ENCODE peak calls at places on chromosomes 6 and 20, in ten cellular contexts. B is colonic mucosa, Y is HepG2, L is A549, P is K562, U is fibroblast of mammary gland, G is fibroblast of the aortic adventitia, J is uterus, A is esophagus muscularis mucosa, V is AG04449. D is an unnamed sample.

GRCh38 chr20:62752671-62753501 is 43.4 kb upstream of the MRGBP start:
- DNase-seq in B (no peak), J (no peak), A (no peak), P (no peak), V (no peak), L (no peak), G (no peak), U (no peak), Y (peak), D (peak)

GRCh38 chr6:82959385-82959941 is 106.2 kb downstream of the UBE3D start:
- DNase-seq in U (peak), V (peak), P (no peak), L (no peak), Y (no peak), B (no peak), A (peak), J (no peak), G (peak), D (peak)

GRCh38 chr6:53639520-53639919 is 26.0 kb downstream of the KLHL31 start:
- DNase-seq in L (no peak), V (no peak), G (no peak), U (no peak), B (no peak), P (no peak), Y (no peak), J (no peak), A (no peak), D (peak)

GRCh38 chr6:34973547-34974248 is 84.6 kb downstream of the ANKS1A start:
- DNase-seq in G (peak), L (no peak), U (no peak), A (no peak), Y (peak), J (no peak), B (no peak), P (peak), V (no peak), D (no peak)

GRCh38 chr6:110355727-110356126 is 2.4 kb downstream of the METTL24 start:
- DNase-seq in G (no peak), B (no peak), A (no peak), Y (no peak), P (no peak), J (no peak), U (no peak), V (no peak), L (no peak), D (no peak)

GRCh38 chr6:14894105-14894504 is 351.8 kb upstream of the JARID2 start:
- DNase-seq in P (no peak), G (no peak), V (no peak), J (no peak), Y (no peak), U (no peak), L (no peak), B (no peak), A (no peak), D (no peak)

GRCh38 chr6:5012531-5012930 is 8.7 kb upstream of the RPP40 start:
- DNase-seq in Y (no peak), V (no peak), B (no peak), A (no peak), U (peak), J (no peak), P (no peak), G (peak), L (no peak), D (peak)

GRCh38 chr20:62830251-62830650 is 13.4 kb downstream of the COL9A3 start:
- DNase-seq in Y (no peak), P (no peak), A (no peak), V (no peak), U (no peak), B (no peak), J (no peak), G (no peak), L (no peak), D (no peak)

GRCh38 chr6:44410363-44410762 is 22.9 kb downstream of the CDC5L start:
- DNase-seq in Y (no peak), U (no peak), A (no peak), L (no peak), J (no peak), G (no peak), B (no peak), V (no peak), P (no peak), D (no peak)

GRCh38 chr6:28206527-28207243 is 18.4 kb upstream of the ZSCAN9 start:
- DNase-seq in A (no peak), J (no peak), P (no peak), Y (no peak), G (no peak), B (no peak), U (no peak), V (no peak), L (no peak), D (no peak)

GRCh38 chr6:42390228-42390934 is 61.3 kb downstream of the TRERF1 start:
- DNase-seq in B (no peak), A (no peak), Y (no peak), P (no peak), J (no peak), G (no peak), V (no peak), U (no peak), L (no peak), D (no peak)

GRCh38 chr6:16670617-16671051 is 90.6 kb downstream of the ATXN1 start:
- DNase-seq in Y (no peak), L (no peak), P (no peak), V (no peak), G (no peak), U (no peak), A (no peak), J (no peak), B (no peak), D (no peak)

GRCh38 chr20:5090191-5090590 is 29.6 kb downstream of the PCNA start:
- DNase-seq in J (no peak), U (no peak), Y (no peak), P (no peak), A (no peak), L (no peak), G (no peak), B (no peak), V (no peak), D (no peak)

GRCh38 chr6:118565317-118565960 is 17.3 kb downstream of the PLN start:
- DNase-seq in G (no peak), J (no peak), Y (peak), L (peak), P (peak), A (peak), V (no peak), U (no peak), B (no peak), D (no peak)

GRCh38 chr6:46821348-46821992 is 28.3 kb downstream of the MEP1A start:
- DNase-seq in L (no peak), B (no peak), G (no peak), Y (peak), J (no peak), P (no peak), U (no peak), A (no peak), V (no peak), D (no peak)

GRCh38 chr6:68726307-68726706 is 91.2 kb downstream of the ADGRB3 start:
- DNase-seq in L (no peak), P (no peak), U (no peak), G (no peak), J (no peak), Y (no peak), V (no peak), A (no peak), B (no peak), D (no peak)

GRCh38 chr20:1811621-1812498 is 83.3 kb upstream of the SIRPA start:
- DNase-seq in Y (peak), U (no peak), B (no peak), V (no peak), L (no peak), G (no peak), P (no peak), J (no peak), A (peak), D (no peak)

GRCh38 chr6:12012231-12012565 is at the start of gene HIVEP1:
- DNase-seq in A (no peak), L (no peak), V (no peak), U (no peak), Y (no peak), P (no peak), B (no peak), G (no peak), J (peak), D (peak)

GRCh38 chr6:39770476-39770875 is 21.7 kb upstream of the DAAM2 start:
- DNase-seq in U (no peak), A (no peak), V (no peak), G (no peak), B (no peak), J (no peak), L (no peak), P (no peak), Y (no peak), D (no peak)

GRCh38 chr6:7058250-7058923 is 49.4 kb upstream of the RREB1 start:
- DNase-seq in A (no peak), P (peak), V (peak), Y (peak), L (peak), U (peak), B (peak), G (peak), J (no peak), D (peak)

GRCh38 chr20:44732327-44732726 is 13.3 kb upstream of the KCNK15 start:
- DNase-seq in U (no peak), A (no peak), B (no peak), J (no peak), P (no peak), G (peak), L (no peak), Y (no peak), V (no peak), D (no peak)

GRCh38 chr6:139580592-139581484 is 206.4 kb upstream of the CITED2 start:
- DNase-seq in J (no peak), A (no peak), G (no peak), B (no peak), P (no peak), U (no peak), L (no peak), Y (no peak), V (no peak), D (no peak)

GRCh38 chr20:61922411-61922810 is 143.3 kb downstream of the TAF4 start:
- DNase-seq in A (no peak), L (no peak), Y (no peak), V (no peak), B (no peak), G (no peak), J (no peak), P (no peak), U (no peak), D (no peak)

GRCh38 chr20:2820084-2820895 is 4.1 kb downstream of the TMEM239 start:
- DNase-seq in U (peak), A (no peak), Y (no peak), P (peak), G (peak), L (no peak), J (peak), V (peak), B (no peak), D (peak)

GRCh38 chr6:134034951-134035822 is 17.2 kb downstream of the SLC2A12 start:
- DNase-seq in L (no peak), U (no peak), G (no peak), A (no peak), Y (no peak), J (no peak), B (no peak), P (no peak), V (no peak), D (no peak)

GRCh38 chr20:8621021-8621420 is 447.9 kb upstream of the PLCB4 start:
- DNase-seq in P (no peak), B (no peak), Y (no peak), G (no peak), L (no peak), A (no peak), U (no peak), J (no peak), V (no peak), D (no peak)

GRCh38 chr6:106789436-106790145 is 160.2 kb downstream of the QRSL1 start:
- DNase-seq in P (no peak), V (no peak), Y (no peak), A (no peak), L (no peak), U (no peak), J (no peak), B (no peak), G (no peak), D (peak)

GRCh38 chr6:33672808-33673207 is 38.7 kb downstream of the UQCC2 start:
- DNase-seq in U (peak), G (peak), Y (peak), V (peak), B (peak), J (peak), P (peak), A (peak), L (peak), D (peak)

GRCh38 chr6:133899556-133899955 is 10.6 kb downstream of the TCF21 start:
- DNase-seq in U (no peak), P (no peak), L (no peak), B (no peak), A (no peak), G (peak), J (no peak), V (no peak), Y (no peak), D (no peak)

GRCh38 chr6:132354517-132355167 is 46.6 kb downstream of the MOXD1 start:
- DNase-seq in P (no peak), L (no peak), J (no peak), B (no peak), G (no peak), V (no peak), Y (no peak), A (no peak), U (peak), D (no peak)

GRCh38 chr6:104580452-104580851 is 279.3 kb downstream of the HACE1 start:
- DNase-seq in A (no peak), U (peak), V (no peak), Y (no peak), L (no peak), J (no peak), G (peak), B (no peak), P (no peak), D (no peak)

GRCh38 chr20:34390769-34391447 is 27.8 kb downstream of the ITCH start:
- DNase-seq in P (peak), J (peak), L (peak), Y (peak), G (peak), A (no peak), U (peak), B (peak), V (peak), D (peak)

GRCh38 chr6:95648636-95649035 is 71.3 kb downstream of the MANEA start:
- DNase-seq in J (no peak), U (no peak), A (no peak), L (no peak), V (no peak), P (no peak), B (no peak), G (no peak), Y (peak), D (no peak)

GRCh38 chr6:56764081-56764566 is 121.4 kb upstream of the DST start:
- DNase-seq in A (no peak), U (peak), B (peak), P (peak), J (no peak), G (peak), L (peak), Y (peak), V (no peak), D (peak)

GRCh38 chr20:46353506-46354206 is 45.4 kb upstream of the CDH22 start:
- DNase-seq in L (no peak), J (no peak), Y (peak), B (no peak), U (no peak), A (no peak), G (no peak), V (no peak), P (no peak), D (no peak)
- H3K4me3 ChIP-seq in L (no peak), J (no peak), Y (no peak), B (no peak), U (no peak), A (no peak), G (no peak), V (no peak), P (no peak), D (no peak)

DNA sequence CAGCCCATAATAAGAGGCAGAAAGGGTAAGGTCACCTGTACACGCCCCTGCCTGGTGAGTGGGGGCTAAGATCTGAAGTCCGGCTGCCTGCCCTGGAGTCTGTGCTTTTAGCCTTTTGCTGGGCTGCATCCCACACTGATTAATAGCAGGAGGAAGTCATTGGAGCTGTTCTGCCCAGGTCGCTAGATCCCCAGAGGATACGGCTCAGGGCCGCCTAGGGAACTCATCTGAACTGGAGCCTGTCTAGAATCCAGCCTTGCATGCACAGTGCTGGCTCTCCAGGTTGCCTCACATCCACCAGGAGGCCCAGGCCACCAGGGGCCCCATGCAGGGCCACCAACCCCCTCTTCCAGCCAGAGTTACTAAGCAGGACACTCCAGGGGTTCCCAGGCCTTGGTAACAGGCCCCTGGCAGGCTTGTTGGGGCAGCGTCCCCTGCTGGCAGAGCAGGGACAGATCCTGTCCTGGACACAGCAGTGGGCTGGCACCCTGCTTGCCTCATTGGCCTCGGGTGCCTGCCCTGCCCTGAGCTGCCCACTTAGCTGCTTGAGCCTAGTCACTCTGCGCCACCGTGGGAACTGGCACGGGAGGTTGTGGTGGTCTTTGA is 35.3 kb downstream of the EFCAB8 start:
- DNase-seq in B (no peak), A (no peak), L (peak), P (peak), J (no peak), V (no peak), G (peak), U (peak), Y (peak), D (peak)
- TF ChIP-seq CTCF in B (peak), A (no peak), L (peak), P (peak), J (no peak), V (peak), G (peak), U (peak), Y (peak), D (peak)

DNA sequence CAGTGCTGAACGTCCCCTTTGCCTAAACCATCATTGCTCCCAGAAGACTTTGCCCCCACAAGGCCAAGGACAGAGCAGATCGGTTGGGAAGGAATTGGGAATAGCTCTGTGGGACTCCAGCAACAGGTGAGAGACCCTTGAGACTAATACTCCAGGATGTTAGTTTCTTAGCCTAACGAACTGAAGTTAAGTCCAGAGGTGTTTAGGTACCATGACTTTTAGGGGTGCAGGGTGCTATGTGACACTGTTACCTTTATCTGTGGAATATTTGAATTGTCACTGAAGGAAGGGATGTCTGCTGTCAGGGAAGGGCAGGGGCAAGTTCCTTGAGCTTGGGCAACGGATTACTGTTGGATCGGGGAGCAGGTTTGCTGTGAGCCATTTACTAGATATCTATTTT is 1.9 kb downstream of the BLCAP start:
- DNase-seq in B (no peak), U (no peak), A (no peak), Y (no peak), G (no peak), P (no peak), V (no peak), J (no peak), L (no peak), D (no peak)
- H3K4me3 ChIP-seq in B (peak), U (no peak), A (peak), Y (peak), G (peak), P (no peak), V (peak), J (peak), L (no peak), D (peak)

GRCh38 chr6:159311618-159312017 is 142.4 kb downstream of the FNDC1 start:
- DNase-seq in J (no peak), P (no peak), L (no peak), V (no peak), B (no peak), Y (no peak), G (no peak), U (no peak), A (peak), D (no peak)
- TF ChIP-seq CTCF in J (no peak), P (no peak), L (no peak), V (no peak), B (no peak), Y (no peak), G (no peak), U (no peak), A (no peak), D (no peak)

GRCh38 chr6:108134213-108134973 is 31.4 kb upstream of the NR2E1 start:
- DNase-seq in Y (no peak), L (no peak), U (no peak), A (no peak), G (no peak), B (no peak), J (no peak), V (no peak), P (no peak), D (no peak)
- H3K4me3 ChIP-seq in Y (peak), L (no peak), U (no peak), A (peak), G (no peak), B (no peak), J (peak), V (peak), P (no peak), D (peak)

DNA sequence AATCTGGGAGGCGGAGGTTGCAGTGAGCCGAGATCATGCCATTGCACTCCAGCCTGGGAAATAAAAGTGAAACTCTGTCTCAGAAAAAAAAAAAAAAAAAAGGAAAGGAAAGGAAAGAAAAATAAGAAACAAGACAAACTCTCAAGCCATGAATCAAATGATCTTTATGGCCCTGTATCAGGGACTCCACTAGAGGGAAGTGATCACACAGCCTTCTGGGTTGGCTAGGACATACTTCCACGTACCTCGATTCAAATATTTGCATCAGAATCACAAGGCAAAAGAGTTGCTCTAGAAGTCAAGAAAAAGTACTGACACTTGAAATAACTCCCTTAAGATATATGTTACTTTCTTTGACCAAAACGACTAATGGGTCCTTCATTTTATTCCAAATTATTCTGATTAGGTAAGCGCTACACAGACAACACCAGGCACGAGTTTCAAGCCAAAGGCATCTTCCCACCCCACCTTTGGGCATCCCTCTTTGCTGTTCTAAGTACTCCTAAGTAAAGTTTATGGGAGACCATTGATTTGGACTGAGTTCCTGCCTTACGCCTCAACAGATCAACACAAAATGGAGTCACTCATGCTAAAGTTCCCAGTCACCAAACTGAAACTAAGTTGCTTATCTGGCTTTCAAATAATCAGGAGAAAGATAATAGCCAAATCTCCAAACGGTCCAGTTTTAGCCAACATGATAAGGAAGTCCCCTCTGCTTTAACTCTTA is 77.5 kb upstream of the NT5E start:
- DNase-seq in A (no peak), P (no peak), V (no peak), G (peak), J (no peak), U (peak), Y (peak), L (no peak), B (no peak), D (no peak)
- TF ChIP-seq CTCF in A (no peak), P (peak), V (no peak), G (peak), J (no peak), U (no peak), Y (peak), L (no peak), B (no peak), D (no peak)

GRCh38 chr6:38355519-38355918 is 284.2 kb downstream of the BTBD9 start:
- DNase-seq in V (no peak), J (no peak), B (no peak), U (no peak), A (no peak), Y (no peak), G (no peak), P (no peak), L (no peak), D (no peak)
- H3K4me3 ChIP-seq in V (no peak), J (no peak), B (no peak), U (no peak), A (no peak), Y (no peak), G (no peak), P (no peak), L (no peak), D (no peak)